ENCODE peak calls at places on chromosome 13, in eight cellular contexts. One of them, this sample, is unnamed.
A peak's percentile ranks its signal among the peaks of the same experiment; 100 is the strongest.

GRCh38 chr13:59000770-59001169 is 1163.0 kb downstream of the DIAPH3 start:
- DNase-seq in left ventricle myocardium inferior: no peak
- DNase-seq in lung microvascular endothelial cell: no peak
- DNase-seq in NCI-H1092: no peak
- DNase-seq in astrocyte of the spinal cord: no peak
- DNase-seq in A673: no peak
- DNase-seq in hippocampal formation: no peak
- DNase-seq in left lung: no peak
- DNase-seq in this sample: no peak

GRCh38 chr13:101618440-101619187 is 166.1 kb downstream of the ITGBL1 start:
- DNase-seq in left ventricle myocardium inferior: no peak
- DNase-seq in lung microvascular endothelial cell: no peak
- DNase-seq in NCI-H1092: no peak
- DNase-seq in astrocyte of the spinal cord: no peak
- DNase-seq in A673: no peak
- DNase-seq in hippocampal formation: no peak
- DNase-seq in left lung: no peak
- DNase-seq in this sample: no peak

GRCh38 chr13:104809483-104809882 is 1726.0 kb downstream of the EFNB2 start:
- DNase-seq in left ventricle myocardium inferior: no peak
- DNase-seq in lung microvascular endothelial cell: no peak
- DNase-seq in NCI-H1092: no peak
- DNase-seq in astrocyte of the spinal cord: peak; percentile 16
- DNase-seq in A673: no peak
- DNase-seq in hippocampal formation: no peak
- DNase-seq in left lung: no peak
- DNase-seq in this sample: no peak

GRCh38 chr13:21058361-21058760 is 3.0 kb downstream of the LATS2 start:
- DNase-seq in left ventricle myocardium inferior: no peak
- DNase-seq in lung microvascular endothelial cell: no peak
- DNase-seq in NCI-H1092: no peak
- DNase-seq in astrocyte of the spinal cord: no peak
- DNase-seq in A673: peak; percentile 35
- DNase-seq in hippocampal formation: no peak
- DNase-seq in left lung: no peak
- DNase-seq in this sample: no peak

GRCh38 chr13:101211261-101211660 is 205.0 kb downstream of the NALCN start:
- DNase-seq in left ventricle myocardium inferior: no peak
- DNase-seq in lung microvascular endothelial cell: peak; percentile 89
- DNase-seq in NCI-H1092: no peak
- DNase-seq in astrocyte of the spinal cord: peak; percentile 63
- DNase-seq in A673: peak; percentile 58
- DNase-seq in hippocampal formation: no peak
- DNase-seq in left lung: no peak
- DNase-seq in this sample: peak; percentile 22

GRCh38 chr13:105462981-105463380 is 1072.5 kb downstream of the EFNB2 start:
- DNase-seq in left ventricle myocardium inferior: no peak
- DNase-seq in lung microvascular endothelial cell: peak; percentile 36
- DNase-seq in NCI-H1092: no peak
- DNase-seq in astrocyte of the spinal cord: peak; percentile 20
- DNase-seq in A673: peak; percentile 43
- DNase-seq in hippocampal formation: no peak
- DNase-seq in left lung: no peak
- DNase-seq in this sample: no peak

GRCh38 chr13:72970956-72971355 is 87.8 kb upstream of the KLF5 start:
- DNase-seq in left ventricle myocardium inferior: no peak
- DNase-seq in lung microvascular endothelial cell: no peak
- DNase-seq in NCI-H1092: no peak
- DNase-seq in astrocyte of the spinal cord: peak; percentile 44
- DNase-seq in A673: peak; percentile 75
- DNase-seq in hippocampal formation: no peak
- DNase-seq in left lung: no peak
- DNase-seq in this sample: no peak

GRCh38 chr13:112643759-112644459 is 45.9 kb upstream of the ATP11A start:
- DNase-seq in left ventricle myocardium inferior: no peak
- DNase-seq in lung microvascular endothelial cell: peak; percentile 53
- DNase-seq in NCI-H1092: peak; percentile 42
- DNase-seq in astrocyte of the spinal cord: no peak
- DNase-seq in A673: no peak
- DNase-seq in hippocampal formation: no peak
- DNase-seq in left lung: peak; percentile 85
- DNase-seq in this sample: no peak

GRCh38 chr13:90869580-90869979 is 477.9 kb upstream of the MIR17HG start:
- DNase-seq in left ventricle myocardium inferior: no peak
- DNase-seq in lung microvascular endothelial cell: no peak
- DNase-seq in NCI-H1092: no peak
- DNase-seq in astrocyte of the spinal cord: no peak
- DNase-seq in A673: no peak
- DNase-seq in hippocampal formation: no peak
- DNase-seq in left lung: no peak
- DNase-seq in this sample: no peak

GRCh38 chr13:113796948-113797676 is 38.1 kb downstream of the TMEM255B start:
- DNase-seq in left ventricle myocardium inferior: no peak
- DNase-seq in lung microvascular endothelial cell: no peak
- DNase-seq in NCI-H1092: no peak
- DNase-seq in astrocyte of the spinal cord: no peak
- DNase-seq in A673: no peak
- DNase-seq in hippocampal formation: no peak
- DNase-seq in left lung: peak; percentile 71
- DNase-seq in this sample: no peak

GRCh38 chr13:89490661-89491060 is 1819.5 kb downstream of the SLITRK5 start:
- DNase-seq in left ventricle myocardium inferior: no peak
- DNase-seq in lung microvascular endothelial cell: no peak
- DNase-seq in NCI-H1092: no peak
- DNase-seq in astrocyte of the spinal cord: peak; percentile 39
- DNase-seq in A673: no peak
- DNase-seq in hippocampal formation: no peak
- DNase-seq in left lung: no peak
- DNase-seq in this sample: no peak

GRCh38 chr13:33367186-33367895 is 81.8 kb upstream of the STARD13 start:
- DNase-seq in left ventricle myocardium inferior: no peak
- DNase-seq in lung microvascular endothelial cell: no peak
- DNase-seq in NCI-H1092: no peak
- DNase-seq in astrocyte of the spinal cord: no peak
- DNase-seq in A673: no peak
- DNase-seq in hippocampal formation: no peak
- DNase-seq in left lung: no peak
- DNase-seq in this sample: no peak

GRCh38 chr13:26327905-26328304 is 74.0 kb downstream of the CDK8 start:
- DNase-seq in left ventricle myocardium inferior: no peak
- DNase-seq in lung microvascular endothelial cell: no peak
- DNase-seq in NCI-H1092: no peak
- DNase-seq in astrocyte of the spinal cord: peak; percentile 38
- DNase-seq in A673: no peak
- DNase-seq in hippocampal formation: no peak
- DNase-seq in left lung: no peak
- DNase-seq in this sample: no peak